ENCODE peak calls at places on chromosome 10, in nine cellular contexts. One of them, this sample, is unnamed.

GRCh38 chr10:112209534-112210200 is 26.1 kb upstream of the GPAM start:
- DNase-seq in cardiac fibroblast: peak
- DNase-seq in endothelial cell of umbilical vein: no peak
- DNase-seq in prostate gland: no peak
- DNase-seq in left lung: no peak
- DNase-seq in kidney epithelial cell: no peak
- DNase-seq in retinal pigment epithelial cell: no peak
- DNase-seq in fibroblast of mammary gland: peak
- DNase-seq in fibroblast of pulmonary artery: no peak
- DNase-seq in this sample: peak

GRCh38 chr10:103839867-103840746 is 15.3 kb downstream of the SH3PXD2A start:
- DNase-seq in kidney epithelial cell: no peak
- DNase-seq in fibroblast of pulmonary artery: no peak
- DNase-seq in fibroblast of mammary gland: no peak
- DNase-seq in left lung: peak
- DNase-seq in retinal pigment epithelial cell: no peak
- DNase-seq in cardiac fibroblast: no peak
- DNase-seq in prostate gland: no peak
- DNase-seq in endothelial cell of umbilical vein: no peak
- DNase-seq in this sample: no peak

GRCh38 chr10:77442790-77443189 is 194.8 kb downstream of the KCNMA1 start:
- DNase-seq in prostate gland: no peak
- DNase-seq in kidney epithelial cell: no peak
- DNase-seq in fibroblast of mammary gland: no peak
- DNase-seq in endothelial cell of umbilical vein: no peak
- DNase-seq in cardiac fibroblast: no peak
- DNase-seq in fibroblast of pulmonary artery: no peak
- DNase-seq in left lung: no peak
- DNase-seq in retinal pigment epithelial cell: no peak
- DNase-seq in this sample: no peak

GRCh38 chr10:6035101-6035834 is 26.9 kb downstream of the IL2RA start:
- DNase-seq in kidney epithelial cell: no peak
- DNase-seq in prostate gland: no peak
- DNase-seq in endothelial cell of umbilical vein: no peak
- DNase-seq in retinal pigment epithelial cell: no peak
- DNase-seq in fibroblast of pulmonary artery: no peak
- DNase-seq in left lung: no peak
- DNase-seq in fibroblast of mammary gland: no peak
- DNase-seq in cardiac fibroblast: no peak
- DNase-seq in this sample: no peak

GRCh38 chr10:34966440-34966839 is 123.7 kb downstream of the CUL2 start:
- DNase-seq in fibroblast of mammary gland: peak
- DNase-seq in cardiac fibroblast: peak
- DNase-seq in left lung: no peak
- DNase-seq in prostate gland: no peak
- DNase-seq in kidney epithelial cell: no peak
- DNase-seq in fibroblast of pulmonary artery: peak
- DNase-seq in endothelial cell of umbilical vein: no peak
- DNase-seq in retinal pigment epithelial cell: no peak
- DNase-seq in this sample: peak

GRCh38 chr10:35251373-35252100 is 84.8 kb upstream of the CCNY start:
- DNase-seq in cardiac fibroblast: no peak
- DNase-seq in prostate gland: no peak
- DNase-seq in fibroblast of mammary gland: no peak
- DNase-seq in retinal pigment epithelial cell: no peak
- DNase-seq in endothelial cell of umbilical vein: no peak
- DNase-seq in kidney epithelial cell: no peak
- DNase-seq in fibroblast of pulmonary artery: no peak
- DNase-seq in left lung: no peak
- DNase-seq in this sample: no peak

GRCh38 chr10:125011926-125012705 is 70.2 kb downstream of the ZRANB1 start:
- DNase-seq in fibroblast of pulmonary artery: no peak
- DNase-seq in kidney epithelial cell: no peak
- DNase-seq in endothelial cell of umbilical vein: no peak
- DNase-seq in cardiac fibroblast: peak
- DNase-seq in fibroblast of mammary gland: no peak
- DNase-seq in left lung: no peak
- DNase-seq in prostate gland: no peak
- DNase-seq in retinal pigment epithelial cell: no peak
- DNase-seq in this sample: no peak

GRCh38 chr10:131477457-131478205 is 166.1 kb upstream of the TCERG1L start:
- DNase-seq in endothelial cell of umbilical vein: no peak
- DNase-seq in prostate gland: no peak
- DNase-seq in kidney epithelial cell: no peak
- DNase-seq in cardiac fibroblast: no peak
- DNase-seq in retinal pigment epithelial cell: no peak
- DNase-seq in fibroblast of pulmonary artery: no peak
- DNase-seq in left lung: no peak
- DNase-seq in fibroblast of mammary gland: no peak
- DNase-seq in this sample: no peak

GRCh38 chr10:72334196-72334831 is 20.4 kb downstream of the DNAJB12 start:
- DNase-seq in fibroblast of mammary gland: peak
- DNase-seq in endothelial cell of umbilical vein: peak
- DNase-seq in retinal pigment epithelial cell: peak
- DNase-seq in fibroblast of pulmonary artery: peak
- DNase-seq in left lung: no peak
- DNase-seq in cardiac fibroblast: peak
- DNase-seq in kidney epithelial cell: no peak
- DNase-seq in prostate gland: no peak
- DNase-seq in this sample: no peak

GRCh38 chr10:103498936-103499638 is 5.6 kb downstream of the NEURL1 start:
- DNase-seq in kidney epithelial cell: no peak
- DNase-seq in fibroblast of mammary gland: no peak
- DNase-seq in fibroblast of pulmonary artery: no peak
- DNase-seq in left lung: no peak
- DNase-seq in prostate gland: no peak
- DNase-seq in endothelial cell of umbilical vein: no peak
- DNase-seq in retinal pigment epithelial cell: no peak
- DNase-seq in cardiac fibroblast: no peak
- DNase-seq in this sample: no peak

GRCh38 chr10:81018898-81019890 is 481.5 kb downstream of the SH2D4B start:
- DNase-seq in fibroblast of pulmonary artery: peak
- DNase-seq in cardiac fibroblast: peak
- DNase-seq in prostate gland: peak
- DNase-seq in left lung: no peak
- DNase-seq in retinal pigment epithelial cell: no peak
- DNase-seq in kidney epithelial cell: peak
- DNase-seq in endothelial cell of umbilical vein: peak
- DNase-seq in fibroblast of mammary gland: peak
- DNase-seq in this sample: peak

GRCh38 chr10:114103286-114103685 is 59.6 kb downstream of the ADRB1 start:
- DNase-seq in prostate gland: peak
- DNase-seq in kidney epithelial cell: no peak
- DNase-seq in endothelial cell of umbilical vein: peak
- DNase-seq in retinal pigment epithelial cell: peak
- DNase-seq in cardiac fibroblast: peak
- DNase-seq in left lung: no peak
- DNase-seq in fibroblast of mammary gland: peak
- DNase-seq in fibroblast of pulmonary artery: peak
- DNase-seq in this sample: peak

GRCh38 chr10:123687758-123688157 is 21.6 kb downstream of the GPR26 start:
- DNase-seq in kidney epithelial cell: no peak
- DNase-seq in prostate gland: no peak
- DNase-seq in fibroblast of mammary gland: no peak
- DNase-seq in cardiac fibroblast: no peak
- DNase-seq in left lung: no peak
- DNase-seq in endothelial cell of umbilical vein: no peak
- DNase-seq in retinal pigment epithelial cell: no peak
- DNase-seq in fibroblast of pulmonary artery: no peak
- DNase-seq in this sample: no peak

GRCh38 chr10:27620425-27621397 is 116.6 kb downstream of the RAB18 start:
- DNase-seq in left lung: no peak
- DNase-seq in kidney epithelial cell: no peak
- DNase-seq in fibroblast of pulmonary artery: peak
- DNase-seq in prostate gland: no peak
- DNase-seq in fibroblast of mammary gland: peak
- DNase-seq in endothelial cell of umbilical vein: no peak
- DNase-seq in retinal pigment epithelial cell: peak
- DNase-seq in cardiac fibroblast: peak
- DNase-seq in this sample: peak

GRCh38 chr10:84308481-84309304 is 19.7 kb upstream of the CCSER2 start:
- DNase-seq in kidney epithelial cell: peak
- DNase-seq in fibroblast of pulmonary artery: peak
- DNase-seq in left lung: no peak
- DNase-seq in fibroblast of mammary gland: peak
- DNase-seq in retinal pigment epithelial cell: no peak
- DNase-seq in endothelial cell of umbilical vein: peak
- DNase-seq in cardiac fibroblast: peak
- DNase-seq in prostate gland: peak
- DNase-seq in this sample: peak

GRCh38 chr10:24415455-24416169 is 206.7 kb downstream of the KIAA1217 start:
- DNase-seq in fibroblast of mammary gland: peak
- DNase-seq in fibroblast of pulmonary artery: peak
- DNase-seq in kidney epithelial cell: no peak
- DNase-seq in prostate gland: peak
- DNase-seq in endothelial cell of umbilical vein: no peak
- DNase-seq in left lung: peak
- DNase-seq in retinal pigment epithelial cell: peak
- DNase-seq in cardiac fibroblast: peak
- DNase-seq in this sample: peak

GRCh38 chr10:133236411-133237240 is 1.0 kb upstream of the VENTX start:
- DNase-seq in retinal pigment epithelial cell: no peak
- DNase-seq in prostate gland: no peak
- DNase-seq in left lung: no peak
- DNase-seq in fibroblast of pulmonary artery: no peak
- DNase-seq in endothelial cell of umbilical vein: no peak
- DNase-seq in kidney epithelial cell: no peak
- DNase-seq in fibroblast of mammary gland: no peak
- DNase-seq in cardiac fibroblast: no peak
- DNase-seq in this sample: no peak

GRCh38 chr10:133237241-133238065 is at the start of gene VENTX:
- DNase-seq in endothelial cell of umbilical vein: no peak
- DNase-seq in left lung: no peak
- DNase-seq in fibroblast of mammary gland: no peak
- DNase-seq in prostate gland: no peak
- DNase-seq in retinal pigment epithelial cell: no peak
- DNase-seq in fibroblast of pulmonary artery: no peak
- DNase-seq in kidney epithelial cell: no peak
- DNase-seq in cardiac fibroblast: no peak
- DNase-seq in this sample: no peak

GRCh38 chr10:133239990-133240389 is 2.3 kb downstream of the VENTX start:
- DNase-seq in retinal pigment epithelial cell: no peak
- DNase-seq in fibroblast of mammary gland: no peak
- DNase-seq in prostate gland: no peak
- DNase-seq in kidney epithelial cell: no peak
- DNase-seq in left lung: no peak
- DNase-seq in endothelial cell of umbilical vein: no peak
- DNase-seq in fibroblast of pulmonary artery: no peak
- DNase-seq in cardiac fibroblast: no peak
- DNase-seq in this sample: no peak

GRCh38 chr10:133235891-133236321 is 1.7 kb upstream of the VENTX start:
- DNase-seq in prostate gland: no peak
- DNase-seq in left lung: no peak
- DNase-seq in kidney epithelial cell: no peak
- DNase-seq in cardiac fibroblast: no peak
- DNase-seq in fibroblast of pulmonary artery: no peak
- DNase-seq in fibroblast of mammary gland: no peak
- DNase-seq in retinal pigment epithelial cell: no peak
- DNase-seq in endothelial cell of umbilical vein: no peak
- DNase-seq in this sample: no peak

DNA sequence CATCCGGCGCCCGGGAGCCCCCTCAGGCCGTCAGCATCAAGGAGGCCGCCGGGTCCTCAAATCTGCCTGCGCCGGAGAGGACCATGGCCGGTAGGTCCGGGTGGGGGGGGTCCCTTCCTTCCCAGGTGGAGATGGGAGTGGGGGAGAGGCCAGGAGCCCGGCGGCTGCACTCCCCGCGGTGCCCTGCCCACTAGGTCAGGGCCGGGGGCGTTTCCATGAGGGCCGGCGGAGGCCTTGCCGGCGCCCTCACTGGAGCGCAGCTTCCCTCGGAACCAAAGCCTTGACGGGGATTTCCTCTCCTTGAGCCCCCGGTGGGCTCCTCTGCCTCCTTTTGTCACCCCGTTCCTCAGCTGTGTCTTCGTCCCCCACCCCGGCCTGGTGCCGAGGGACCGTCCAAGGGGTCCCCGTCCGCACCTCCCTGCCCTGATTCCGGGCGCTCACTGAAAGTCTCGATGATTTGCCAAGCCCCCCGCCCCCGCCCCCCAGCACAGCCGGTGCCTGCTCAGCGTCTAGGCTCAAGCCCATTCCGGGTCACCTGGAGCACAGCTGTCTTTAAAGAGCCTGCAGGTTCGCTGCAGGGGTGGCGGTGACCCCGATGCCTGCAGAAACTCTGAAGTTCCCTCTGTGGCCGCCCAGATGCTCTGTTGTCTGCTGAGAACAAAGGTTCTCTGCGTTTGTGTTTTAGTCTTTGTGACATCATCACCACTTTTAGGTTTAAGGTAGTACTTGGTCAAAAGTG is 580 bp downstream of the VENTX start:
- DNase-seq in prostate gland: no peak
- DNase-seq in fibroblast of mammary gland: no peak
- DNase-seq in left lung: no peak
- DNase-seq in retinal pigment epithelial cell: no peak
- DNase-seq in kidney epithelial cell: no peak
- DNase-seq in fibroblast of pulmonary artery: no peak
- DNase-seq in cardiac fibroblast: no peak
- DNase-seq in endothelial cell of umbilical vein: no peak
- DNase-seq in this sample: no peak
- H3K4me3 ChIP-seq in prostate gland: no peak
- H3K4me3 ChIP-seq in fibroblast of mammary gland: no peak
- H3K4me3 ChIP-seq in left lung: no peak
- H3K4me3 ChIP-seq in retinal pigment epithelial cell: no peak
- H3K4me3 ChIP-seq in kidney epithelial cell: no peak
- H3K4me3 ChIP-seq in fibroblast of pulmonary artery: no peak
- H3K4me3 ChIP-seq in cardiac fibroblast: no peak
- H3K4me3 ChIP-seq in endothelial cell of umbilical vein: no peak
- H3K4me3 ChIP-seq in this sample: no peak

GRCh38 chr10:45163315-45163975 is 152.0 kb downstream of the OR13A1 start:
- DNase-seq in prostate gland: no peak
- DNase-seq in fibroblast of mammary gland: no peak
- DNase-seq in endothelial cell of umbilical vein: no peak
- DNase-seq in left lung: no peak
- DNase-seq in retinal pigment epithelial cell: no peak
- DNase-seq in cardiac fibroblast: no peak
- DNase-seq in kidney epithelial cell: no peak
- DNase-seq in fibroblast of pulmonary artery: no peak
- DNase-seq in this sample: no peak
- TF ChIP-seq CTCF in prostate gland: no peak
- TF ChIP-seq CTCF in fibroblast of mammary gland: no peak
- TF ChIP-seq CTCF in endothelial cell of umbilical vein: no peak
- TF ChIP-seq CTCF in left lung: no peak
- TF ChIP-seq CTCF in retinal pigment epithelial cell: no peak
- TF ChIP-seq CTCF in cardiac fibroblast: no peak
- TF ChIP-seq CTCF in kidney epithelial cell: no peak
- TF ChIP-seq CTCF in fibroblast of pulmonary artery: no peak
- TF ChIP-seq CTCF in this sample: no peak

GRCh38 chr10:52314007-52314821 is at the start of gene DKK1:
- DNase-seq in endothelial cell of umbilical vein: peak
- DNase-seq in left lung: peak
- DNase-seq in retinal pigment epithelial cell: no peak
- DNase-seq in fibroblast of pulmonary artery: peak
- DNase-seq in prostate gland: peak
- DNase-seq in kidney epithelial cell: peak
- DNase-seq in cardiac fibroblast: peak
- DNase-seq in fibroblast of mammary gland: peak
- DNase-seq in this sample: peak
- H3K4me3 ChIP-seq in endothelial cell of umbilical vein: peak
- H3K4me3 ChIP-seq in left lung: peak
- H3K4me3 ChIP-seq in retinal pigment epithelial cell: peak
- H3K4me3 ChIP-seq in fibroblast of pulmonary artery: peak
- H3K4me3 ChIP-seq in prostate gland: peak
- H3K4me3 ChIP-seq in kidney epithelial cell: peak
- H3K4me3 ChIP-seq in cardiac fibroblast: peak
- H3K4me3 ChIP-seq in fibroblast of mammary gland: peak
- H3K4me3 ChIP-seq in this sample: peak

GRCh38 chr10:91335147-91335546 is 75.0 kb upstream of the HECTD2 start:
- DNase-seq in left lung: no peak
- DNase-seq in fibroblast of pulmonary artery: no peak
- DNase-seq in prostate gland: no peak
- DNase-seq in retinal pigment epithelial cell: no peak
- DNase-seq in fibroblast of mammary gland: no peak
- DNase-seq in kidney epithelial cell: no peak
- DNase-seq in cardiac fibroblast: no peak
- DNase-seq in endothelial cell of umbilical vein: no peak
- DNase-seq in this sample: no peak
- TF ChIP-seq CTCF in left lung: no peak
- TF ChIP-seq CTCF in fibroblast of pulmonary artery: no peak
- TF ChIP-seq CTCF in prostate gland: no peak
- TF ChIP-seq CTCF in retinal pigment epithelial cell: no peak
- TF ChIP-seq CTCF in fibroblast of mammary gland: no peak
- TF ChIP-seq CTCF in kidney epithelial cell: no peak
- TF ChIP-seq CTCF in cardiac fibroblast: no peak
- TF ChIP-seq CTCF in endothelial cell of umbilical vein: no peak
- TF ChIP-seq CTCF in this sample: no peak